ENCODE peak calls at places on chromosomes 4 and X, in eight cellular contexts. L is HCT116, U is breast epithelium, D is GM12878, H is K562, E is stomach, A is transverse colon, F is GM23338. Z is an unnamed sample.

GRCh38 chrX:12988797-12989196 is 13.9 kb downstream of the TMSB4X start:
- DNase-seq in L (peak; percentile 60), U (no peak), D (no peak), H (peak; percentile 62), E (peak; percentile 63), A (no peak), F (no peak), Z (no peak)

GRCh38 chr4:25223770-25224375 is 10.0 kb upstream of the PI4K2B start:
- DNase-seq in L (peak; percentile 57), U (no peak), D (no peak), H (peak; percentile 50), E (no peak), A (no peak), F (peak; percentile 68), Z (no peak)

GRCh38 chrX:69027181-69028005 is 137.9 kb downstream of the PJA1 start:
- DNase-seq in L (no peak), U (no peak), D (no peak), H (no peak), E (peak; percentile 47), A (no peak), F (no peak), Z (no peak)

GRCh38 chr4:102713096-102713495 is 47.7 kb downstream of the MANBA start:
- DNase-seq in L (no peak), U (no peak), D (no peak), H (no peak), E (no peak), A (no peak), F (peak; percentile 28), Z (no peak)

GRCh38 chrX:17923546-17923945 is 62.4 kb upstream of the RAI2 start:
- DNase-seq in L (no peak), U (no peak), D (no peak), H (peak; percentile 15), E (no peak), A (no peak), F (peak; percentile 7), Z (no peak)

GRCh38 chr4:177492022-177492421 is 49.8 kb upstream of the AGA start:
- DNase-seq in L (no peak), U (no peak), D (no peak), H (no peak), E (no peak), A (no peak), F (no peak), Z (no peak)

GRCh38 chr4:46196086-46196485 is 72.2 kb upstream of the GABRG1 start:
- DNase-seq in L (no peak), U (no peak), D (no peak), H (peak; percentile 6), E (no peak), A (no peak), F (peak; percentile 56), Z (no peak)

GRCh38 chr4:5963611-5964010 is 54.6 kb downstream of the C4orf50 start:
- DNase-seq in L (no peak), U (no peak), D (no peak), H (no peak), E (no peak), A (no peak), F (peak; percentile 49), Z (no peak)

GRCh38 chrX:56963377-56963776 is 32.0 kb downstream of the SPIN3 start:
- DNase-seq in L (no peak), U (no peak), D (no peak), H (no peak), E (no peak), A (no peak), F (no peak), Z (no peak)

GRCh38 chr4:24024157-24024556 is 134.3 kb upstream of the PPARGC1A start:
- DNase-seq in L (no peak), U (no peak), D (no peak), H (no peak), E (no peak), A (no peak), F (no peak), Z (no peak)
- TF ChIP-seq POLR2AphosphoS5 in L (no peak), U (no peak), D (no peak), H (no peak), E (no peak), A (no peak), F (no peak), Z (no peak)

DNA sequence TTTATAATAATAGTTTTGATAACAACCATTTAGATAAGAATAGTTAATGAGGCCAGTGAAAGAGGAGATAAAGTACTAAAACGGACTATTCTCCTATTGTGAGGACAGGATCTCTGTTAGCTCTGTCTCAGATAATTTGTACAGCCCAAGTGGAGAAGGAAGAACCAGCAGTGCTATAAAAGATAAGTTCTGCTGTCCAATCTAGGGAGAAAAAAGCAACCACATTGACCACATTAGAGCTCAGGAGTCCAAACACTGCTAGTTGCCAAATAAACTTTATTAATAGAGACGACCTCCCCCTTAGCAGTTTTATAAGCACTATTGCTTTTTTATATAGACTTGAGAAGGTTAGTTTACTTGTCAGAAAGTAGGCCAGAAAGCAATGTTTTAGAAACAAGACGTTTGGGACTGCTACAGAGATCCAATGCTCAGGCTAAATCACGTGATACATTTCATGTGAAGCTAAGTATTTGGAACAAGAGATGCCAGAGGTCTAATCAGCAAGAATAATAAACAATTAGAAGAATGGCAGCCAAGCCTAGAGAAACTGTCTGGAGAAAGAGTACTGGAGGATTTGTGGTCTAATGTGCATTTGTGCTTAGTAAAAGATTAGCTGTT is 15.9 kb downstream of the IL15 start:
- DNase-seq in L (no peak), U (no peak), D (no peak), H (no peak), E (no peak), A (no peak), F (no peak), Z (no peak)
- H3K27ac ChIP-seq in L (no peak overlapping the region), U (peak overlapping the region; percentile 31), D (no peak overlapping the region), H (no peak overlapping the region), E (peak overlapping the region; percentile 52), A (peak overlapping the region; percentile 41), F (no peak overlapping the region), Z (no peak overlapping the region)

DNA sequence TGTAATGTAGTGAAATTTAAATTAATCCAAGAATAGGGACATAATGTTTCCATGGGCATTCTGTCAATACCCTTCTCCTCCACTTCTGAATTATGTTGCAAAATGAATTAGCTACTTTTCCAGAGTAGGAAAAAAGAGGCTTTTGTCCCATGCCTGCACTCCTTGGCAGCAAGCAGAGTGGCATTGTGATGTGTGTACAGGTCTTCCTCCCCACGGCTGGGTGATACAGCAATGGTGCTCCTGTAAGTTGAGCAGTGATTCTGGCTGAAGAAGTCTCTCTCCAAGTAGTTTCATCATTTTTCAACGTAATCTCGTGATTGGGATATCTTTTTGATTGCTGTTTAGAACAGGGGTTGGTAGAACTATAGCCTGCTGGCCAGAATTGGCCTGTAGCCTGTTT is 59.9 kb downstream of the KIT start:
- DNase-seq in L (no peak), U (no peak), D (no peak), H (no peak), E (no peak), A (no peak), F (no peak), Z (no peak)
- H3K27me3 ChIP-seq in L (peaks cover 12% of the 10 kb centered on the region), U (no peaks in the 10 kb centered on the region), D (no peaks in the 10 kb centered on the region), H (peaks cover 6% of the 10 kb centered on the region), E (no peaks in the 10 kb centered on the region), A (no peaks in the 10 kb centered on the region), F (no peaks in the 10 kb centered on the region), Z (no peaks in the 10 kb centered on the region)

DNA sequence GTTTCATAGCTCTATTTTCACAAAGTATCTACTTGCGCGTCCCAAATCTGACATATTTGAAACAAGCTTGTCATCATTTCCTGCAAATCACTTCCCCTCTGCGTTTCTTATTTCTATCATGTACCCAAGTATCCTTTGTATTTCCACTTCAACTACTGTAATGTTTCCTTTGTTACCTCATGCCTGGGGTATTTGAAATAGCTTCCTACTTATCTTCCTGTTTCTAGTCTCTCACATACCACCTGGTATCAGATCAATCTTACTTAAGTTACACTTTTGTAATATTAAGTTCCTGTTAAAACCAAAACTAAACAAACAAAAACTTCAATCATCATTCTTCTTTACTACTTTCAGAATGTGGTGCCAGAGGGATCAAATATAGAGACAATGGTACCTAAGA is 93.6 kb upstream of the SMAD1 start:
- DNase-seq in L (no peak), U (no peak), D (no peak), H (no peak), E (no peak), A (no peak), F (no peak), Z (no peak)
- TF ChIP-seq POLR2AphosphoS5 in L (no peak), U (no peak), D (no peak), H (no peak), E (no peak), A (no peak), F (no peak), Z (no peak)

DNA sequence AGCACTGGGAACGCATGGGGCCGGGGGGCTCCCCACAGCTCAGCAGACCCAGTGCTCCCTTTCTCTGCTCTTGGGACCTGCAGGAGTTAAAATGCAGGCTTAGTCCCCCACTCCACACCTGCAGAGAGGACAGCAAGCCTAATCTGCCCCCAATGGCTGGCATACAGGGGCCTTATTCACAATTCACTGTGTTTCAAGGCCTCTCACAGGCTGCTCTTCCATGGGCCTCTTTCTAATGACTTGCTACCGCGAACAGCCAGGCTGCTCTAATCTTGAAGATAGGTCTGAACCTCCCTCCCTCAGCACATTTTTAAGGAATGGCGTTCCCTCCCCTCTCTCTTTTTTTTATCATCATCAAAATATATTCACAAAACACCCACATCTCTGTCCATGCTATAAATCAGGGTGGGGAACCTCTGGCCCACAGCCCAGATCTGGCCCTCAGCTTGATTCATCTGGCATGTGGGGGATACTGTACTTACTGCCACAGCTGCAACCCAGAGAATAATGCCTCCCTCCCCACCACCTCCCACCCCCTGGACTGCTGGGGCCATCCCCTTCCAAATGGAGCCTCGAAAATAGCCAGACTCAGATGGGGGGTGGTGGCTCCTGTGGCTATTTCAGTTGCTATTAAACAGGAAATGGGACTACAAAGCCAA is 76.2 kb upstream of the PLAC1 start:
- DNase-seq in L (no peak), U (no peak), D (no peak), H (no peak), E (no peak), A (no peak), F (no peak), Z (no peak)
- H3K27ac ChIP-seq in L (no peak overlapping the region), U (no peak overlapping the region), D (no peak overlapping the region), H (no peak overlapping the region), E (no peak overlapping the region), A (no peak overlapping the region), F (no peak overlapping the region), Z (no peak overlapping the region)

GRCh38 chrX:15998350-15998749 is 125.0 kb upstream of the GRPR start:
- DNase-seq in L (no peak), U (no peak), D (no peak), H (no peak), E (no peak), A (no peak), F (no peak), Z (no peak)
- H3K27me3 ChIP-seq in L (no peaks in the 10 kb centered on the region), U (no peaks in the 10 kb centered on the region), D (no peaks in the 10 kb centered on the region), H (no peaks in the 10 kb centered on the region), E (no peaks in the 10 kb centered on the region), A (no peaks in the 10 kb centered on the region), F (no peaks in the 10 kb centered on the region), Z (no peaks in the 10 kb centered on the region)

DNA sequence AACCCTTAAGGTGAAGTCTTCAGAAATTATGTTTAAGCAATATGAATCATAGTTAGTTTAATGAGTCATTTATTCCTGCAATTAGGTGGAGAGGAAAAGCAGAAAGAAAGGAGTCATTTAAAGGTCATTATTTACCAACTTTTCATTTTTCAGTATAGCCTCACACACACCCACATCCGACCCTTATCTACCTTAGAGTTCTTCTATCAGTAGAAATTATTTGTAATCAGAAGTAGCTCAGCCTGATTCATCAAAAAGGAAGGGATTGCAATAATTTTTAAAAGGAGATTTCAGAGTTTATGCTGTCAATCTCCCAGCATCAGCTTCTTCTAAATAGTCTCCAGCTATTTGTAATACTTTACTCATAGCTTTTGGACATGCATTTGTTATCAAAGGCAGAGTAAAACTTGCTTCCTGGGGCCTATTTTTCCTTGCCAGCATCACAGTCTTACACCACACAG is 6.0 kb downstream of the ANXA10 start:
- DNase-seq in L (peak; percentile 92), U (no peak), D (no peak), H (no peak), E (no peak), A (no peak), F (no peak), Z (peak; percentile 87)
- TF ChIP-seq POLR2AphosphoS5 in L (peak; percentile 69), U (no peak), D (no peak), H (no peak), E (peak; percentile 45), A (no peak), F (no peak), Z (no peak)